ENCODE peak calls at places on chromosome 21, in five cellular contexts. E is transverse colon, L is psoas muscle, Y is cardiac muscle cell, A is heart left ventricle. C is an unnamed sample.

GRCh38 chr21:38913120-38913975 is 107.6 kb downstream of the ETS2 start:
- DNase-seq in E (peak; percentile 93), L (peak; percentile 83), Y (peak; percentile 27), A (peak; percentile 65), C (peak; percentile 96)

GRCh38 chr21:36479415-36480402 is at the start of gene CLDN14:
- DNase-seq in E (no peak), L (peak; percentile 23), Y (no peak), A (no peak), C (no peak)

GRCh38 chr21:37513383-37513782 is 146.8 kb downstream of the DYRK1A start:
- DNase-seq in E (no peak), L (no peak), Y (no peak), A (no peak), C (no peak)

GRCh38 chr21:21612446-21612845 is 614.2 kb downstream of the NCAM2 start:
- DNase-seq in E (no peak), L (no peak), Y (no peak), A (no peak), C (no peak)

GRCh38 chr21:31945576-31945975 is 72.8 kb downstream of the HUNK start:
- DNase-seq in E (no peak), L (no peak), Y (no peak), A (no peak), C (no peak)

GRCh38 chr21:37294674-37295073 is 27.5 kb upstream of the VPS26C start:
- DNase-seq in E (no peak), L (no peak), Y (peak; percentile 29), A (no peak), C (no peak)

GRCh38 chr21:37712204-37712934 is 203.9 kb downstream of the KCNJ6 start:
- DNase-seq in E (peak; percentile 49), L (peak; percentile 54), Y (peak; percentile 85), A (peak; percentile 67), C (no peak)

GRCh38 chr21:35565204-35565611 is 495.1 kb downstream of the SETD4 start:
- DNase-seq in E (no peak), L (peak; percentile 52), Y (no peak), A (peak; percentile 21), C (peak; percentile 82)

GRCh38 chr21:16046625-16047340 is 317.0 kb downstream of the USP25 start:
- DNase-seq in E (no peak), L (no peak), Y (no peak), A (no peak), C (no peak)

GRCh38 chr21:45255381-45256020 is 32.2 kb downstream of the POFUT2 start:
- DNase-seq in E (peak; percentile 60), L (no peak), Y (no peak), A (no peak), C (peak; percentile 73)

GRCh38 chr21:32043458-32043857 is 170.6 kb downstream of the HUNK start:
- DNase-seq in E (no peak), L (no peak), Y (no peak), A (no peak), C (no peak)

GRCh38 chr21:21029159-21029558 is 30.9 kb downstream of the NCAM2 start:
- DNase-seq in E (no peak), L (no peak), Y (no peak), A (no peak), C (no peak)

GRCh38 chr21:21690068-21690665 is 692.0 kb downstream of the NCAM2 start:
- DNase-seq in E (no peak), L (no peak), Y (no peak), A (no peak), C (no peak)

GRCh38 chr21:26845750-26846035 is 484 bp upstream of the ADAMTS1 start:
- DNase-seq in E (no peak), L (no peak), Y (no peak), A (no peak), C (no peak)

GRCh38 chr21:26844258-26845065 is 747 bp downstream of the ADAMTS1 start:
- DNase-seq in E (no peak), L (peak; percentile 69), Y (peak; percentile 68), A (peak; percentile 71), C (peak; percentile 89)

GRCh38 chr21:26843912-26844257 is 1.3 kb downstream of the ADAMTS1 start:
- DNase-seq in E (no peak), L (no peak), Y (no peak), A (no peak), C (no peak)

GRCh38 chr21:26846036-26846931 is 1.1 kb upstream of the ADAMTS1 start:
- DNase-seq in E (peak; percentile 63), L (peak; percentile 88), Y (peak; percentile 84), A (peak; percentile 93), C (peak; percentile 98)

DNA sequence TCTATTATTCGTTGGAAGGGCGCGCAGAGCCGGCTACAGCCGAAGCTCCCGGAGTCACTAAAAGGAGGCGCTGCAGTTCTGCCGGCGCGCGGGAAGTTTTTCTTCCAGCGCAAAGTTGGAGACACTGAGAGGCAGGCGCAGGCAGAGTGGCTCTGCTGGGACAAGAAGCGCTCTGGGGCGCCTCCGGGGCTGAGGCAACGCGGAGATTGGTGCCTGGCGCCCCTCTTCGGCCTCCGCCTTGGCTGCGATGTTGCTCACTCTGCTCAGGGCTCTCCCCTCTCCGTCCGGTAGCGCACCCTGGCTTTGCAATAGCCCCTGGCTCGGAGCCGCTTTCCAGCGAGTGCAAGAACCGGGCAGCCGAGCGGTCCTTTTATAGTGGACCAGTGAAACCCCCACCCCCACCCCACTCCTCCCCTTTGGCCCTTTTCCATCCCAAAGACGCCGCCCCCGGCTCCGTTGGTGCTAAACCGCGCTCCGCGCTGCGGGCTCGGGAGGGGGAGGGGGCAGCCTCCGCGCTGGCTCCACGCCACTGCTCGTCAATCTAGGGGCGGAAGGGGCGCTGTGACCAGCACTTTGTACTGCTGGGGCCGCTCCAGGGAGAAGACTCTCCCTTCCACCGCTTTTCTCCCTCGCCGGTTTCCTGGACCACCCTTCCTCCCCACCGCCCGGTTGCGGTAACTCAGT is at the start of gene ADAMTS1:
- DNase-seq in E (peak; percentile 76), L (peak; percentile 91), Y (peak; percentile 95), A (peak; percentile 93), C (peak; percentile 98)
- TF ChIP-seq CTCF in E (no peak), L (peak; percentile 19), Y (peak; percentile 2), A (peak; percentile 47), C (peak; percentile 35)

DNA sequence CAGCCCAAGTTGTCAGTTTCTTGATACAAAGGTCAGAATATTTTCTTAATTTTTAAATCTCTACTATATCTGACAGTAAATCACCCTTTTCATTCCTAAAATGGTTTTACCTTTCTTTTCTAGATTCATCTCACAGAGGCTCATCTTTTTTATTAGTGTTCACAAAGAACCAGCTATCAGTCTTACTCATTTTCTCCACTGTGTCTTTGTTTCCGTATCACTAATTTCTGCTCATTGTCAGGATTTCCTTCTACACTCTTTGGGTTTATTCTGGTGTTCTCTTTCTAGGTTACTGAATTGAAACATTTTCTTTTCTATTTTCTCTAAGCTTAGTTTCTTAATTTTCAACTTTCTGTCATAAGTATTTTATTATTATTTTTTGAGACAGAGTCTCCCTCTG is 8.7 kb downstream of the AGPAT3 start:
- DNase-seq in E (no peak), L (no peak), Y (no peak), A (no peak), C (no peak)
- H3K27ac ChIP-seq in E (no peak overlapping the region), L (peak overlapping the region; percentile 47), Y (no peak overlapping the region), A (no peak overlapping the region), C (no peak overlapping the region)

GRCh38 chr21:18467715-18468114 is 64.1 kb upstream of the TMPRSS15 start:
- DNase-seq in E (no peak), L (no peak), Y (no peak), A (no peak), C (no peak)
- H3K36me3 ChIP-seq in E (no peaks in the 10 kb centered on the region), L (no peaks in the 10 kb centered on the region), Y (no peaks in the 10 kb centered on the region), A (no peaks in the 10 kb centered on the region), C (no peaks in the 10 kb centered on the region)

GRCh38 chr21:33374874-33375644 is 28.2 kb upstream of the IFNGR2 start:
- DNase-seq in E (no peak), L (no peak), Y (no peak), A (no peak), C (no peak)

GRCh38 chr21:33372582-33372981 is 30.6 kb upstream of the IFNGR2 start:
- DNase-seq in E (peak; percentile 6), L (no peak), Y (no peak), A (no peak), C (no peak)

GRCh38 chr21:33377221-33377620 is 26.0 kb upstream of the IFNGR2 start:
- DNase-seq in E (no peak), L (no peak), Y (no peak), A (no peak), C (no peak)

GRCh38 chr21:33373451-33373850 is 29.8 kb upstream of the IFNGR2 start:
- DNase-seq in E (peak; percentile 2), L (no peak), Y (no peak), A (no peak), C (no peak)

GRCh38 chr21:33374080-33374873 is 28.9 kb upstream of the IFNGR2 start:
- DNase-seq in E (peak; percentile 70), L (no peak), Y (peak; percentile 29), A (peak; percentile 57), C (no peak)
- TF ChIP-seq CTCF in E (peak; percentile 57), L (peak; percentile 52), Y (peak; percentile 68), A (peak; percentile 80), C (peak; percentile 67)

GRCh38 chr21:42523941-42524340 is 10.3 kb downstream of the SLC37A1 start:
- DNase-seq in E (no peak), L (no peak), Y (no peak), A (no peak), C (no peak)
- H3K27ac ChIP-seq in E (peak overlapping the region; percentile 84), L (peak overlapping the region; percentile 88), Y (no peak overlapping the region), A (peak overlapping the region; percentile 88), C (no peak overlapping the region)